ENCODE peak calls at places on chromosomes 4 and X, in ten cellular contexts. One of them, this sample, is unnamed.

GRCh38 chr4:80221161-80221560 is 23.9 kb downstream of the PRDM8 start:
- DNase-seq in M059J: peak; percentile 38
- DNase-seq in AG04450: no peak
- DNase-seq in activated T-cell treated with anti-CD3 and anti-CD28 coated beads, Interleukin-2, amount 50 U/mL, for 72 hours: no peak
- DNase-seq in effector memory CD4-positive, alpha-beta T cell: no peak
- DNase-seq in HT1080: peak; percentile 24
- DNase-seq in stimulated activated CD4-positive, alpha-beta T cell treated with anti-CD3 and anti-CD28 coated beads, Interleukin-2, amount 100 ng/mL, for 48 hours: no peak
- DNase-seq in aorta: no peak
- DNase-seq in iris pigment epithelial cell: no peak
- DNase-seq in DMS79 treated with DMSO at 0.1 percent for 48 hours: no peak
- DNase-seq in this sample: no peak

GRCh38 chrX:87005183-87005582 is 512.4 kb upstream of the KLHL4 start:
- DNase-seq in M059J: no peak
- DNase-seq in AG04450: no peak
- DNase-seq in activated T-cell treated with anti-CD3 and anti-CD28 coated beads, Interleukin-2, amount 50 U/mL, for 72 hours: no peak
- DNase-seq in effector memory CD4-positive, alpha-beta T cell: no peak
- DNase-seq in HT1080: no peak
- DNase-seq in stimulated activated CD4-positive, alpha-beta T cell treated with anti-CD3 and anti-CD28 coated beads, Interleukin-2, amount 100 ng/mL, for 48 hours: no peak
- DNase-seq in aorta: no peak
- DNase-seq in iris pigment epithelial cell: no peak
- DNase-seq in DMS79 treated with DMSO at 0.1 percent for 48 hours: no peak
- DNase-seq in this sample: no peak

GRCh38 chr4:1553365-1553764 is 130.7 kb downstream of the FAM53A start:
- DNase-seq in M059J: no peak
- DNase-seq in AG04450: no peak
- DNase-seq in activated T-cell treated with anti-CD3 and anti-CD28 coated beads, Interleukin-2, amount 50 U/mL, for 72 hours: no peak
- DNase-seq in effector memory CD4-positive, alpha-beta T cell: no peak
- DNase-seq in HT1080: no peak
- DNase-seq in stimulated activated CD4-positive, alpha-beta T cell treated with anti-CD3 and anti-CD28 coated beads, Interleukin-2, amount 100 ng/mL, for 48 hours: no peak
- DNase-seq in aorta: no peak
- DNase-seq in iris pigment epithelial cell: no peak
- DNase-seq in DMS79 treated with DMSO at 0.1 percent for 48 hours: no peak
- DNase-seq in this sample: no peak

GRCh38 chrX:98029861-98030260 is 1146.2 kb downstream of the RPA4 start:
- DNase-seq in M059J: no peak
- DNase-seq in AG04450: no peak
- DNase-seq in activated T-cell treated with anti-CD3 and anti-CD28 coated beads, Interleukin-2, amount 50 U/mL, for 72 hours: no peak
- DNase-seq in effector memory CD4-positive, alpha-beta T cell: no peak
- DNase-seq in HT1080: no peak
- DNase-seq in stimulated activated CD4-positive, alpha-beta T cell treated with anti-CD3 and anti-CD28 coated beads, Interleukin-2, amount 100 ng/mL, for 48 hours: no peak
- DNase-seq in aorta: no peak
- DNase-seq in iris pigment epithelial cell: no peak
- DNase-seq in DMS79 treated with DMSO at 0.1 percent for 48 hours: no peak
- DNase-seq in this sample: no peak

GRCh38 chr4:184805462-184806245 is 20.1 kb downstream of the ACSL1 start:
- DNase-seq in M059J: no peak
- DNase-seq in AG04450: no peak
- DNase-seq in activated T-cell treated with anti-CD3 and anti-CD28 coated beads, Interleukin-2, amount 50 U/mL, for 72 hours: no peak
- DNase-seq in effector memory CD4-positive, alpha-beta T cell: no peak
- DNase-seq in HT1080: no peak
- DNase-seq in stimulated activated CD4-positive, alpha-beta T cell treated with anti-CD3 and anti-CD28 coated beads, Interleukin-2, amount 100 ng/mL, for 48 hours: no peak
- DNase-seq in aorta: no peak
- DNase-seq in iris pigment epithelial cell: no peak
- DNase-seq in DMS79 treated with DMSO at 0.1 percent for 48 hours: peak; percentile 31
- DNase-seq in this sample: peak; percentile 48

GRCh38 chrX:76555816-76556215 is 128.3 kb downstream of the MAGEE1 start:
- DNase-seq in M059J: peak; percentile 7
- DNase-seq in AG04450: no peak
- DNase-seq in activated T-cell treated with anti-CD3 and anti-CD28 coated beads, Interleukin-2, amount 50 U/mL, for 72 hours: peak; percentile 17
- DNase-seq in effector memory CD4-positive, alpha-beta T cell: no peak
- DNase-seq in HT1080: peak; percentile 1
- DNase-seq in stimulated activated CD4-positive, alpha-beta T cell treated with anti-CD3 and anti-CD28 coated beads, Interleukin-2, amount 100 ng/mL, for 48 hours: peak; percentile 3
- DNase-seq in aorta: no peak
- DNase-seq in iris pigment epithelial cell: peak; percentile 47
- DNase-seq in DMS79 treated with DMSO at 0.1 percent for 48 hours: no peak
- DNase-seq in this sample: peak; percentile 9

GRCh38 chrX:13398073-13398823 is 78.4 kb upstream of the ATXN3L start:
- DNase-seq in M059J: peak; percentile 99
- DNase-seq in AG04450: peak; percentile 97
- DNase-seq in activated T-cell treated with anti-CD3 and anti-CD28 coated beads, Interleukin-2, amount 50 U/mL, for 72 hours: peak; percentile 38
- DNase-seq in effector memory CD4-positive, alpha-beta T cell: no peak
- DNase-seq in HT1080: peak; percentile 99
- DNase-seq in stimulated activated CD4-positive, alpha-beta T cell treated with anti-CD3 and anti-CD28 coated beads, Interleukin-2, amount 100 ng/mL, for 48 hours: peak; percentile 10
- DNase-seq in aorta: peak; percentile 79
- DNase-seq in iris pigment epithelial cell: peak; percentile 99
- DNase-seq in DMS79 treated with DMSO at 0.1 percent for 48 hours: no peak
- DNase-seq in this sample: peak; percentile 97

GRCh38 chr4:184955116-184955515 is 63.2 kb upstream of the HELT start:
- DNase-seq in M059J: no peak
- DNase-seq in AG04450: no peak
- DNase-seq in activated T-cell treated with anti-CD3 and anti-CD28 coated beads, Interleukin-2, amount 50 U/mL, for 72 hours: no peak
- DNase-seq in effector memory CD4-positive, alpha-beta T cell: no peak
- DNase-seq in HT1080: no peak
- DNase-seq in stimulated activated CD4-positive, alpha-beta T cell treated with anti-CD3 and anti-CD28 coated beads, Interleukin-2, amount 100 ng/mL, for 48 hours: no peak
- DNase-seq in aorta: no peak
- DNase-seq in iris pigment epithelial cell: no peak
- DNase-seq in DMS79 treated with DMSO at 0.1 percent for 48 hours: no peak
- DNase-seq in this sample: no peak

GRCh38 chr4:5165419-5166369 is 114.4 kb downstream of the STK32B start:
- DNase-seq in M059J: peak; percentile 90
- DNase-seq in AG04450: no peak
- DNase-seq in activated T-cell treated with anti-CD3 and anti-CD28 coated beads, Interleukin-2, amount 50 U/mL, for 72 hours: no peak
- DNase-seq in effector memory CD4-positive, alpha-beta T cell: no peak
- DNase-seq in HT1080: peak; percentile 79
- DNase-seq in stimulated activated CD4-positive, alpha-beta T cell treated with anti-CD3 and anti-CD28 coated beads, Interleukin-2, amount 100 ng/mL, for 48 hours: no peak
- DNase-seq in aorta: no peak
- DNase-seq in iris pigment epithelial cell: peak; percentile 42
- DNase-seq in DMS79 treated with DMSO at 0.1 percent for 48 hours: no peak
- DNase-seq in this sample: no peak

GRCh38 chrX:1330605-1331004 is 6.0 kb upstream of the IL3RA start:
- DNase-seq in M059J: no peak
- DNase-seq in AG04450: no peak
- DNase-seq in activated T-cell treated with anti-CD3 and anti-CD28 coated beads, Interleukin-2, amount 50 U/mL, for 72 hours: no peak
- DNase-seq in effector memory CD4-positive, alpha-beta T cell: no peak
- DNase-seq in HT1080: no peak
- DNase-seq in stimulated activated CD4-positive, alpha-beta T cell treated with anti-CD3 and anti-CD28 coated beads, Interleukin-2, amount 100 ng/mL, for 48 hours: no peak
- DNase-seq in aorta: no peak
- DNase-seq in iris pigment epithelial cell: no peak
- DNase-seq in DMS79 treated with DMSO at 0.1 percent for 48 hours: no peak
- DNase-seq in this sample: no peak

GRCh38 chr4:43339435-43339834 is 446.9 kb downstream of the GRXCR1 start:
- DNase-seq in M059J: peak; percentile 47
- DNase-seq in AG04450: no peak
- DNase-seq in activated T-cell treated with anti-CD3 and anti-CD28 coated beads, Interleukin-2, amount 50 U/mL, for 72 hours: no peak
- DNase-seq in effector memory CD4-positive, alpha-beta T cell: no peak
- DNase-seq in HT1080: peak; percentile 89
- DNase-seq in stimulated activated CD4-positive, alpha-beta T cell treated with anti-CD3 and anti-CD28 coated beads, Interleukin-2, amount 100 ng/mL, for 48 hours: no peak
- DNase-seq in aorta: no peak
- DNase-seq in iris pigment epithelial cell: peak; percentile 82
- DNase-seq in DMS79 treated with DMSO at 0.1 percent for 48 hours: no peak
- DNase-seq in this sample: peak; percentile 98

GRCh38 chrX:72663737-72664136 is 50.4 kb downstream of the PHKA1 start:
- DNase-seq in M059J: no peak
- DNase-seq in AG04450: no peak
- DNase-seq in activated T-cell treated with anti-CD3 and anti-CD28 coated beads, Interleukin-2, amount 50 U/mL, for 72 hours: no peak
- DNase-seq in effector memory CD4-positive, alpha-beta T cell: no peak
- DNase-seq in HT1080: no peak
- DNase-seq in stimulated activated CD4-positive, alpha-beta T cell treated with anti-CD3 and anti-CD28 coated beads, Interleukin-2, amount 100 ng/mL, for 48 hours: no peak
- DNase-seq in aorta: no peak
- DNase-seq in iris pigment epithelial cell: no peak
- DNase-seq in DMS79 treated with DMSO at 0.1 percent for 48 hours: no peak
- DNase-seq in this sample: peak; percentile 42

GRCh38 chrX:47380268-47380667 is 9.9 kb downstream of the ZNF157 start:
- DNase-seq in M059J: no peak
- DNase-seq in AG04450: no peak
- DNase-seq in activated T-cell treated with anti-CD3 and anti-CD28 coated beads, Interleukin-2, amount 50 U/mL, for 72 hours: peak; percentile 45
- DNase-seq in effector memory CD4-positive, alpha-beta T cell: peak; percentile 60
- DNase-seq in HT1080: peak; percentile 56
- DNase-seq in stimulated activated CD4-positive, alpha-beta T cell treated with anti-CD3 and anti-CD28 coated beads, Interleukin-2, amount 100 ng/mL, for 48 hours: peak; percentile 32
- DNase-seq in aorta: peak; percentile 50
- DNase-seq in iris pigment epithelial cell: no peak
- DNase-seq in DMS79 treated with DMSO at 0.1 percent for 48 hours: no peak
- DNase-seq in this sample: peak; percentile 66

GRCh38 chrX:23185951-23186350 is 148.7 kb upstream of the PTCHD1 start:
- DNase-seq in M059J: no peak
- DNase-seq in AG04450: no peak
- DNase-seq in activated T-cell treated with anti-CD3 and anti-CD28 coated beads, Interleukin-2, amount 50 U/mL, for 72 hours: no peak
- DNase-seq in effector memory CD4-positive, alpha-beta T cell: no peak
- DNase-seq in HT1080: no peak
- DNase-seq in stimulated activated CD4-positive, alpha-beta T cell treated with anti-CD3 and anti-CD28 coated beads, Interleukin-2, amount 100 ng/mL, for 48 hours: no peak
- DNase-seq in aorta: no peak
- DNase-seq in iris pigment epithelial cell: no peak
- DNase-seq in DMS79 treated with DMSO at 0.1 percent for 48 hours: no peak
- DNase-seq in this sample: no peak

GRCh38 chr4:17490575-17491059 is 21.3 kb downstream of the QDPR start:
- DNase-seq in M059J: no peak
- DNase-seq in AG04450: no peak
- DNase-seq in activated T-cell treated with anti-CD3 and anti-CD28 coated beads, Interleukin-2, amount 50 U/mL, for 72 hours: no peak
- DNase-seq in effector memory CD4-positive, alpha-beta T cell: no peak
- DNase-seq in HT1080: no peak
- DNase-seq in stimulated activated CD4-positive, alpha-beta T cell treated with anti-CD3 and anti-CD28 coated beads, Interleukin-2, amount 100 ng/mL, for 48 hours: no peak
- DNase-seq in aorta: no peak
- DNase-seq in iris pigment epithelial cell: no peak
- DNase-seq in DMS79 treated with DMSO at 0.1 percent for 48 hours: no peak
- DNase-seq in this sample: no peak

GRCh38 chrX:119989905-119990408 is 46.4 kb upstream of the NKAP start:
- DNase-seq in M059J: no peak
- DNase-seq in AG04450: no peak
- DNase-seq in activated T-cell treated with anti-CD3 and anti-CD28 coated beads, Interleukin-2, amount 50 U/mL, for 72 hours: no peak
- DNase-seq in effector memory CD4-positive, alpha-beta T cell: no peak
- DNase-seq in HT1080: no peak
- DNase-seq in stimulated activated CD4-positive, alpha-beta T cell treated with anti-CD3 and anti-CD28 coated beads, Interleukin-2, amount 100 ng/mL, for 48 hours: no peak
- DNase-seq in aorta: no peak
- DNase-seq in iris pigment epithelial cell: no peak
- DNase-seq in DMS79 treated with DMSO at 0.1 percent for 48 hours: peak; percentile 4
- DNase-seq in this sample: no peak

GRCh38 chrX:114532093-114532805 is 51.6 kb upstream of the HTR2C start:
- DNase-seq in M059J: peak; percentile 6
- DNase-seq in AG04450: no peak
- DNase-seq in activated T-cell treated with anti-CD3 and anti-CD28 coated beads, Interleukin-2, amount 50 U/mL, for 72 hours: no peak
- DNase-seq in effector memory CD4-positive, alpha-beta T cell: no peak
- DNase-seq in HT1080: peak; percentile 2
- DNase-seq in stimulated activated CD4-positive, alpha-beta T cell treated with anti-CD3 and anti-CD28 coated beads, Interleukin-2, amount 100 ng/mL, for 48 hours: no peak
- DNase-seq in aorta: no peak
- DNase-seq in iris pigment epithelial cell: no peak
- DNase-seq in DMS79 treated with DMSO at 0.1 percent for 48 hours: no peak
- DNase-seq in this sample: no peak

GRCh38 chr4:88975925-88976511 is 81.0 kb downstream of the FAM13A start:
- DNase-seq in M059J: no peak
- DNase-seq in AG04450: no peak
- DNase-seq in activated T-cell treated with anti-CD3 and anti-CD28 coated beads, Interleukin-2, amount 50 U/mL, for 72 hours: no peak
- DNase-seq in effector memory CD4-positive, alpha-beta T cell: no peak
- DNase-seq in HT1080: no peak
- DNase-seq in stimulated activated CD4-positive, alpha-beta T cell treated with anti-CD3 and anti-CD28 coated beads, Interleukin-2, amount 100 ng/mL, for 48 hours: no peak
- DNase-seq in aorta: no peak
- DNase-seq in iris pigment epithelial cell: no peak
- DNase-seq in DMS79 treated with DMSO at 0.1 percent for 48 hours: no peak
- DNase-seq in this sample: no peak

GRCh38 chr4:22099896-22100295 is 151.3 kb upstream of the KCNIP4 start:
- DNase-seq in M059J: peak; percentile 10
- DNase-seq in AG04450: no peak
- DNase-seq in activated T-cell treated with anti-CD3 and anti-CD28 coated beads, Interleukin-2, amount 50 U/mL, for 72 hours: no peak
- DNase-seq in effector memory CD4-positive, alpha-beta T cell: no peak
- DNase-seq in HT1080: peak; percentile 76
- DNase-seq in stimulated activated CD4-positive, alpha-beta T cell treated with anti-CD3 and anti-CD28 coated beads, Interleukin-2, amount 100 ng/mL, for 48 hours: no peak
- DNase-seq in aorta: no peak
- DNase-seq in iris pigment epithelial cell: peak; percentile 8
- DNase-seq in DMS79 treated with DMSO at 0.1 percent for 48 hours: no peak
- DNase-seq in this sample: peak; percentile 3

GRCh38 chr4:27684501-27685077 is 823.9 kb downstream of the STIM2 start:
- DNase-seq in M059J: peak; percentile 48
- DNase-seq in AG04450: no peak
- DNase-seq in activated T-cell treated with anti-CD3 and anti-CD28 coated beads, Interleukin-2, amount 50 U/mL, for 72 hours: peak; percentile 19
- DNase-seq in effector memory CD4-positive, alpha-beta T cell: no peak
- DNase-seq in HT1080: peak; percentile 50
- DNase-seq in stimulated activated CD4-positive, alpha-beta T cell treated with anti-CD3 and anti-CD28 coated beads, Interleukin-2, amount 100 ng/mL, for 48 hours: no peak
- DNase-seq in aorta: no peak
- DNase-seq in iris pigment epithelial cell: peak; percentile 65
- DNase-seq in DMS79 treated with DMSO at 0.1 percent for 48 hours: no peak
- DNase-seq in this sample: peak; percentile 64

GRCh38 chr4:158850800-158851644 is 82.2 kb downstream of the FNIP2 start:
- DNase-seq in M059J: peak; percentile 19
- DNase-seq in AG04450: peak; percentile 10
- DNase-seq in activated T-cell treated with anti-CD3 and anti-CD28 coated beads, Interleukin-2, amount 50 U/mL, for 72 hours: no peak
- DNase-seq in effector memory CD4-positive, alpha-beta T cell: no peak
- DNase-seq in HT1080: peak; percentile 24
- DNase-seq in stimulated activated CD4-positive, alpha-beta T cell treated with anti-CD3 and anti-CD28 coated beads, Interleukin-2, amount 100 ng/mL, for 48 hours: no peak
- DNase-seq in aorta: no peak
- DNase-seq in iris pigment epithelial cell: peak; percentile 40
- DNase-seq in DMS79 treated with DMSO at 0.1 percent for 48 hours: no peak
- DNase-seq in this sample: peak; percentile 55

GRCh38 chr4:161762796-161763195 is 401.0 kb downstream of the FSTL5 start:
- DNase-seq in M059J: peak; percentile 54
- DNase-seq in AG04450: no peak
- DNase-seq in activated T-cell treated with anti-CD3 and anti-CD28 coated beads, Interleukin-2, amount 50 U/mL, for 72 hours: no peak
- DNase-seq in effector memory CD4-positive, alpha-beta T cell: no peak
- DNase-seq in HT1080: peak; percentile 46
- DNase-seq in stimulated activated CD4-positive, alpha-beta T cell treated with anti-CD3 and anti-CD28 coated beads, Interleukin-2, amount 100 ng/mL, for 48 hours: no peak
- DNase-seq in aorta: no peak
- DNase-seq in iris pigment epithelial cell: peak; percentile 85
- DNase-seq in DMS79 treated with DMSO at 0.1 percent for 48 hours: no peak
- DNase-seq in this sample: peak; percentile 67

GRCh38 chrX:69309074-69309792 is 144.0 kb upstream of the PJA1 start:
- DNase-seq in M059J: no peak
- DNase-seq in AG04450: no peak
- DNase-seq in activated T-cell treated with anti-CD3 and anti-CD28 coated beads, Interleukin-2, amount 50 U/mL, for 72 hours: no peak
- DNase-seq in effector memory CD4-positive, alpha-beta T cell: no peak
- DNase-seq in HT1080: no peak
- DNase-seq in stimulated activated CD4-positive, alpha-beta T cell treated with anti-CD3 and anti-CD28 coated beads, Interleukin-2, amount 100 ng/mL, for 48 hours: no peak
- DNase-seq in aorta: no peak
- DNase-seq in iris pigment epithelial cell: no peak
- DNase-seq in DMS79 treated with DMSO at 0.1 percent for 48 hours: peak; percentile 71
- DNase-seq in this sample: no peak

GRCh38 chr4:288891-289290 is 16.4 kb downstream of the ZNF732 start:
- DNase-seq in M059J: peak; percentile 2
- DNase-seq in AG04450: no peak
- DNase-seq in activated T-cell treated with anti-CD3 and anti-CD28 coated beads, Interleukin-2, amount 50 U/mL, for 72 hours: no peak
- DNase-seq in effector memory CD4-positive, alpha-beta T cell: no peak
- DNase-seq in HT1080: no peak
- DNase-seq in stimulated activated CD4-positive, alpha-beta T cell treated with anti-CD3 and anti-CD28 coated beads, Interleukin-2, amount 100 ng/mL, for 48 hours: no peak
- DNase-seq in aorta: no peak
- DNase-seq in iris pigment epithelial cell: peak; percentile 78
- DNase-seq in DMS79 treated with DMSO at 0.1 percent for 48 hours: no peak
- DNase-seq in this sample: peak; percentile 13

GRCh38 chr4:163666335-163666888 is 171.9 kb downstream of the TMA16 start:
- DNase-seq in M059J: no peak
- DNase-seq in AG04450: no peak
- DNase-seq in activated T-cell treated with anti-CD3 and anti-CD28 coated beads, Interleukin-2, amount 50 U/mL, for 72 hours: no peak
- DNase-seq in effector memory CD4-positive, alpha-beta T cell: no peak
- DNase-seq in HT1080: no peak
- DNase-seq in stimulated activated CD4-positive, alpha-beta T cell treated with anti-CD3 and anti-CD28 coated beads, Interleukin-2, amount 100 ng/mL, for 48 hours: no peak
- DNase-seq in aorta: no peak
- DNase-seq in iris pigment epithelial cell: no peak
- DNase-seq in DMS79 treated with DMSO at 0.1 percent for 48 hours: no peak
- DNase-seq in this sample: no peak

GRCh38 chr4:164828945-164829344 is 48.0 kb upstream of the APELA start:
- DNase-seq in M059J: no peak
- DNase-seq in AG04450: no peak
- DNase-seq in activated T-cell treated with anti-CD3 and anti-CD28 coated beads, Interleukin-2, amount 50 U/mL, for 72 hours: no peak
- DNase-seq in effector memory CD4-positive, alpha-beta T cell: no peak
- DNase-seq in HT1080: no peak
- DNase-seq in stimulated activated CD4-positive, alpha-beta T cell treated with anti-CD3 and anti-CD28 coated beads, Interleukin-2, amount 100 ng/mL, for 48 hours: no peak
- DNase-seq in aorta: no peak
- DNase-seq in iris pigment epithelial cell: no peak
- DNase-seq in DMS79 treated with DMSO at 0.1 percent for 48 hours: no peak
- DNase-seq in this sample: no peak